ENCODE peak calls at places on chromosomes 12 and 14, in four cellular contexts. U is posterior cingulate gyrus; Q is transverse colon; I is activated effector memory CD4-positive, alpha-beta T cell treated with Interleukin-2 at 50 U/mL for 16 hours. B is an unnamed sample.

GRCh38 chr12:41310367-41310766 is 122.2 kb downstream of the PDZRN4 start:
- DNase-seq in U (no peak), Q (no peak), I (no peak), B (no peak)

GRCh38 chr12:127723236-127723635 is 543.7 kb upstream of the TMEM132C start:
- DNase-seq in U (peak; percentile 27), Q (no peak), I (no peak), B (peak; percentile 74)

GRCh38 chr12:26748741-26749431 is 84.1 kb downstream of the ITPR2 start:
- DNase-seq in U (no peak), Q (no peak), I (no peak), B (no peak)

GRCh38 chr14:73402579-73402978 is 55.8 kb downstream of the NUMB start:
- DNase-seq in U (no peak), Q (no peak), I (no peak), B (no peak)

GRCh38 chr12:89179983-89180382 is 172.3 kb downstream of the DUSP6 start:
- DNase-seq in U (no peak), Q (peak; percentile 15), I (no peak), B (no peak)

GRCh38 chr12:1907652-1908611 is 10.5 kb downstream of the CACNA2D4 start:
- DNase-seq in U (no peak), Q (peak; percentile 49), I (no peak), B (no peak)

GRCh38 chr14:100146548-100147091 is 12.8 kb downstream of the DEGS2 start:
- DNase-seq in U (no peak), Q (peak; percentile 67), I (no peak), B (no peak)

GRCh38 chr12:3200032-3200617 is 122.9 kb downstream of the TSPAN9 start:
- DNase-seq in U (peak; percentile 36), Q (peak; percentile 16), I (no peak), B (no peak)

GRCh38 chr12:13390381-13390856 is 193.9 kb downstream of the EMP1 start:
- DNase-seq in U (peak; percentile 90), Q (peak; percentile 95), I (no peak), B (peak; percentile 61)

GRCh38 chr14:20499881-20500280 is 5.5 kb upstream of the RNASE10 start:
- DNase-seq in U (no peak), Q (no peak), I (no peak), B (no peak)

GRCh38 chr12:39272934-39273770 is 169.8 kb downstream of the KIF21A start:
- DNase-seq in U (peak; percentile 16), Q (peak; percentile 20), I (no peak), B (no peak)

GRCh38 chr14:45970589-45970988 is 681.0 kb downstream of the RPL10L start:
- DNase-seq in U (no peak), Q (no peak), I (no peak), B (no peak)

GRCh38 chr14:100589071-100589759 is 2.0 kb upstream of the BEGAIN start:
- DNase-seq in U (peak; percentile 39), Q (no peak), I (no peak), B (no peak)

GRCh38 chr14:24958271-24958670 is 91.7 kb downstream of the STXBP6 start:
- DNase-seq in U (no peak), Q (no peak), I (no peak), B (no peak)

GRCh38 chr12:27013606-27014084 is 539 bp downstream of the TM7SF3 start:
- DNase-seq in U (no peak), Q (peak; percentile 10), I (no peak), B (peak; percentile 17)

GRCh38 chr12:93573552-93574223 is 1.2 kb downstream of the SOCS2 start:
- DNase-seq in U (no peak), Q (peak; percentile 26), I (peak; percentile 21), B (no peak)

GRCh38 chr12:57815177-57816000 is 3.1 kb downstream of the AVIL start:
- DNase-seq in U (no peak), Q (no peak), I (no peak), B (no peak)

GRCh38 chr14:106845286-106846087 is 1319.1 kb downstream of the TMEM121 start:
- DNase-seq in U (no peak), Q (peak; percentile 92), I (peak; percentile 12), B (no peak)

GRCh38 chr12:17680220-17680619 is 409.8 kb downstream of the RERGL start:
- DNase-seq in U (no peak), Q (no peak), I (no peak), B (no peak)

GRCh38 chr12:48969847-48970701 is 1.5 kb downstream of the WNT10B start:
- DNase-seq in U (no peak), Q (no peak), I (no peak), B (no peak)